ENCODE peak calls at places on chromosomes 5 and 9, in ten cellular contexts. V is H9, N is heart right ventricle, X is right atrium auricular region, E is sigmoid colon, J is OCI-LY7, Z is neural progenitor cell, F is AG04450, C is transverse colon, Q is fibroblast of villous mesenchyme. W is an unnamed sample.

GRCh38 chr5:23507278-23507685 is at the start of gene PRDM9:
- DNase-seq in E (peak), X (no peak), J (no peak), V (peak), C (peak), Q (no peak), F (no peak), N (peak), Z (no peak), W (no peak)

GRCh38 chr9:83765376-83765775 is 52.2 kb downstream of the GKAP1 start:
- DNase-seq in Z (no peak), J (no peak), Q (no peak), C (no peak), N (no peak), E (no peak), X (no peak), V (no peak), F (no peak), W (no peak)

GRCh38 chr5:73448451-73449136 is at the start of gene FOXD1:
- DNase-seq in V (peak), Z (peak), E (peak), C (peak), F (peak), J (peak), X (no peak), Q (peak), N (peak), W (peak)

GRCh38 chr5:122377023-122377422 is 65.0 kb downstream of the SNCAIP start:
- DNase-seq in X (no peak), C (no peak), J (no peak), Q (peak), Z (no peak), E (no peak), F (no peak), V (no peak), N (no peak), W (no peak)

GRCh38 chr5:89668821-89669220 is 740.7 kb downstream of the CETN3 start:
- DNase-seq in F (no peak), X (no peak), C (no peak), J (no peak), Q (no peak), Z (no peak), N (no peak), V (no peak), E (no peak), W (no peak)

GRCh38 chr5:124704594-124705284 is 41.7 kb downstream of the ZNF608 start:
- DNase-seq in J (peak), Q (no peak), Z (no peak), F (no peak), C (no peak), E (no peak), N (no peak), V (no peak), X (no peak), W (no peak)

GRCh38 chr5:181241393-181241975 is 2.2 kb downstream of the RACK1 start:
- DNase-seq in V (no peak), E (peak), N (no peak), X (no peak), Z (no peak), J (peak), Q (peak), C (no peak), F (no peak), W (no peak)

GRCh38 chr9:14095272-14095671 is 218.7 kb downstream of the NFIB start:
- DNase-seq in E (no peak), C (no peak), J (no peak), Z (no peak), X (no peak), V (no peak), F (no peak), Q (no peak), N (no peak), W (no peak)

GRCh38 chr9:133738039-133738805 is at the start of gene SARDH:
- DNase-seq in X (peak), V (peak), N (peak), Q (peak), C (peak), J (peak), Z (peak), F (no peak), E (peak), W (peak)

DNA sequence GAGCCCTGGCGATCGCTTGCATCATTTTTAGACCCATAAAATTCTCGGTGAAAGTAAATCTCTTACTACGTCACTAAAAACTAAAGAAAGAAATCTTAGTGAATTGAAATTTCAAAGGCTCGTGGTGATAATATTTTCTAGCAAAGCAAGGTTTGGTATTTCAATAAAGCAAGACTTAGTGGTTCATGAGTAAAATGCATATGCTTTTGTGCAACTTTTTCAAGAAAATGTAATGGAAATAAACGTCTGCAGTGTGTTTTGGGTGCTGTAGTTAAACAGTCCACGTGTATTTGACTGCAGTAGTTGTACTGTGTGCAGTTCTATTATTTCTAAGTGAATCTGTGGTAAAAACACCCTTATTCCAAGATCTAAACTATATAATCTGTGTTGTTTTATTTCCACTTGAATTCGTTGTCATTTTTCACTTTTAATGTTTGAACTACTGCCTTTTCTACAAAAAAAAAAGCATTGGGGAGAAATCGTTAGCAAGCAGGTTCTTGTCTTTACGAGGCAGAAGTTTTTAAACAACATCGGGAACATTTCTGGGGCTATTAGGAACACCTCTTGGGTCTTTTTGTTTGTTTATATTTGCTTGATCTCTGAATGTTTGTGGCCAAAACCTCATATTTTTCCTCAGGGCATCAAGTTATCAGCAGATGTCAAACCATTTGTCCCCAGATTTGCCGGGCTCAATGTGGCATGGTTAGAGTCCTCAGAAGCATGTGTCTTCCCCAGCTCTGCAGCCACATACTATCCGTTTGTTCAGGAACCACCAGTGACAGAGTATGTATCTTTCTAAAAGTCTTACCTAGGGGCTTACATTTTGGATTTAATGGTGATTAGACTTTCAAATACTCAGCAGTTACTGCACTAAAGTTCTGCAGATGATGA is 960 bp downstream of the SECISBP2 start:
- DNase-seq in J (peak), Z (no peak), X (no peak), E (no peak), Q (peak), F (no peak), N (no peak), C (no peak), V (no peak), W (no peak)
- TF ChIP-seq CTCF in J (peak), Z (no peak), X (peak), E (no peak), Q (no peak), F (no peak), N (peak), C (no peak), V (peak), W (peak)

GRCh38 chr9:131671150-131671549 is 68.7 kb downstream of the RAPGEF1 start:
- DNase-seq in X (no peak), Q (no peak), Z (peak), F (no peak), E (no peak), C (no peak), J (no peak), N (no peak), V (no peak), W (no peak)
- TF ChIP-seq CTCF in X (no peak), Q (no peak), Z (peak), F (no peak), E (no peak), C (no peak), J (peak), N (no peak), V (peak), W (no peak)

GRCh38 chr9:127862075-127863011 is 7.9 kb upstream of the ENG start:
- DNase-seq in F (no peak), V (no peak), C (peak), X (peak), J (peak), E (peak), Q (no peak), N (peak), Z (no peak), W (no peak)
- TF ChIP-seq CTCF in F (no peak), V (no peak), C (no peak), X (no peak), J (no peak), E (no peak), Q (no peak), N (no peak), Z (no peak), W (no peak)

GRCh38 chr9:36136277-36136893 is at the start of gene GLIPR2:
- DNase-seq in V (peak), F (no peak), C (peak), J (no peak), Q (peak), N (peak), X (no peak), E (peak), Z (peak), W (peak)
- TF ChIP-seq CTCF in V (peak), F (no peak), C (no peak), J (no peak), Q (peak), N (peak), X (no peak), E (no peak), Z (peak), W (peak)

DNA sequence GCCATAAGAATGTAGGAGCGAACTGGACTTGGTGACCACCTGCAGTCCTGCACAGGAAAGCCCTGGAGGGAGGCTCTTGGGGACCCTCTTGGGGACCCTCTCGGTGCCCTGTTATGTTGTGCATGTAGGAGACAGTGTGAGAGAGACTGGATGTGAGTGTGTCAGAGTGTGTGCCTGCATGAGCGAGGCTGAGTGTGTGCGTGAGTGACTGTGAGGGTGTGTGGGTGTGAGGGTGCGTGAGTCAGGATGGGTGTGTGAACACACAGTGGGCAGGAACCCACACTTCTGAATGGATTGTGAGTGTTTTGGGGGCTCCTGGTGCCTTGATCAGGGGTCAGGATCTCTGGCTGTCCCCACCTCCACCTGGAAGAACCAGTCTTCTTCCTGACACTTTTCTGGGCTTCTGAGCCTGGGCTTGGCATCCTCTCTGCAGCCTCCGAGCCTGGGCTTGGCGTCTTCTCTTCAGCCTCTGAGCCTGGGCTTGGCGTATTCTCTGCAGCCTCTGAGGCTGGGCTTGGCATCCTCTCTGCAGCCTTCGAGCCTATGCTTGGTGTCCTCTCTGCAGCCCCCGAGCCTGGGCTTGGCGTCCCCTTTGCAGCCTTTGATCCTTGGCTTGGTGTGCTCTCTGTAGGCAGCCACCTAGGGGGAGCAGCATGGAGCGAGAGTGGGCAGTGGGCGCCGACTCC is 25.6 kb upstream of the ANKRD33B start:
- DNase-seq in Q (no peak), N (no peak), Z (no peak), X (no peak), E (peak), F (no peak), J (no peak), C (no peak), V (no peak), W (no peak)
- TF ChIP-seq CTCF in Q (no peak), N (no peak), Z (no peak), X (no peak), E (no peak), F (no peak), J (no peak), C (no peak), V (no peak), W (no peak)

GRCh38 chr5:95401601-95402000 is 10.4 kb downstream of the FAM81B start:
- DNase-seq in J (no peak), Q (no peak), Z (no peak), V (no peak), E (no peak), N (no peak), X (no peak), C (no peak), F (no peak), W (no peak)

GRCh38 chr5:95399034-95399433 is 7.9 kb downstream of the FAM81B start:
- DNase-seq in Q (no peak), F (no peak), J (no peak), E (no peak), Z (no peak), X (no peak), N (no peak), C (no peak), V (no peak), W (no peak)

GRCh38 chr5:95406426-95407093 is 15.4 kb downstream of the FAM81B start:
- DNase-seq in J (no peak), F (no peak), V (no peak), N (no peak), X (no peak), C (no peak), Q (no peak), E (no peak), Z (no peak), W (no peak)

DNA sequence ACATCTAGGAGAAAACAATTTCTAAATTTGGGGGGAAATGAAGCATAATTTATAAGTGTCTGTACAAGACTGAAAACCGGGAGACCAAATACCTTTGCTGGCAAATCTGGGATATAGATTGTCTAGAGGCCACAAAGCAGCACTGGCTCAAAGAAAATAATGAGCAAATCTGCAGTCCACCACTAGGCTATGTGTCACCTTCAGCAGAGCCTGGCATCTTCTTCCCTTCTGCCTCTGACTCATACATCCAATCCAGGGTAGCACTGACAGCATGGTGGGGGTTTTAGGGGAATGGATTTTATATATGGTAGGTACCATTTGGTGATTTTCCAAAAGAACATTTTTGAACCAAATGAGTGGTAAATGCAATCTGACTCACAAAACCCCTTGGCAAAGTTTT is 12.8 kb downstream of the FAM81B start:
- DNase-seq in J (no peak), F (no peak), V (no peak), E (no peak), Z (no peak), C (no peak), N (no peak), Q (no peak), X (no peak), W (no peak)
- TF ChIP-seq CTCF in J (no peak), F (no peak), V (no peak), E (no peak), Z (no peak), C (no peak), N (no peak), Q (no peak), X (no peak), W (no peak)

GRCh38 chr9:128259156-128259555 is 16.7 kb downstream of the GOLGA2 start:
- DNase-seq in X (no peak), C (no peak), E (no peak), N (no peak), V (peak), F (no peak), Z (no peak), Q (no peak), J (no peak), W (no peak)
- TF ChIP-seq CTCF in X (no peak), C (no peak), E (no peak), N (no peak), V (peak), F (no peak), Z (no peak), Q (no peak), J (peak), W (no peak)